ENCODE peak calls at places on chromosome 9, in eight cellular contexts. N, F, T, K, O, R, U and C are unnamed samples.

GRCh38 chr9:80410106-80410505 is 838.3 kb downstream of the TLE4 start:
- DNase-seq in N (no peak), F (no peak), T (no peak), K (no peak), O (no peak), R (peak; percentile 64), U (no peak), C (no peak)

GRCh38 chr9:38046669-38047300 is 22.2 kb downstream of the SHB start:
- DNase-seq in N (no peak), F (peak; percentile 63), T (no peak), K (no peak), O (no peak), R (no peak), U (peak; percentile 73), C (no peak)

GRCh38 chr9:127785023-127785932 is 556 bp upstream of the CDK9 start:
- DNase-seq in N (peak; percentile 91), F (peak; percentile 88), T (peak; percentile 92), K (peak; percentile 95), O (peak; percentile 90), R (peak; percentile 95), U (peak; percentile 75), C (peak; percentile 87)

GRCh38 chr9:132840980-132841379 is 37.1 kb downstream of the AK8 start:
- DNase-seq in N (no peak), F (no peak), T (no peak), K (no peak), O (no peak), R (peak; percentile 34), U (no peak), C (no peak)

GRCh38 chr9:133488686-133489252 is 9.9 kb upstream of the SLC2A6 start:
- DNase-seq in N (no peak), F (no peak), T (no peak), K (no peak), O (no peak), R (no peak), U (no peak), C (no peak)

GRCh38 chr9:100437860-100438805 is 11.2 kb downstream of the MSANTD3 start:
- DNase-seq in N (peak; percentile 57), F (peak; percentile 83), T (peak; percentile 63), K (peak; percentile 59), O (peak; percentile 54), R (peak; percentile 86), U (peak; percentile 76), C (peak; percentile 53)

GRCh38 chr9:77013186-77013931 is 6.1 kb upstream of the FOXB2 start:
- DNase-seq in N (no peak), F (no peak), T (no peak), K (no peak), O (no peak), R (no peak), U (no peak), C (no peak)

GRCh38 chr9:121038452-121039203 is 11.4 kb downstream of the C5 start:
- DNase-seq in N (no peak), F (no peak), T (no peak), K (no peak), O (no peak), R (no peak), U (no peak), C (no peak)

GRCh38 chr9:2502760-2503159 is 118.8 kb upstream of the VLDLR start:
- DNase-seq in N (no peak), F (no peak), T (no peak), K (no peak), O (no peak), R (no peak), U (no peak), C (no peak)